ENCODE peak calls at places on chromosomes 13 and 19, in ten cellular contexts. V is left kidney, F is natural killer cell, N is left colon, A is BJ, B is SW480, R is EH, L is A549, S is cerebellar cortex, H is T-helper 1 cell. Q is an unnamed sample.
A peak's percentile ranks its signal among the peaks of the same experiment; 100 is the strongest.

GRCh38 chr13:107289540-107289939 is 721.6 kb upstream of the ARGLU1 start:
- DNase-seq in N (no peak), F (no peak), B (no peak), R (no peak), H (no peak), L (no peak), V (no peak), A (no peak), S (no peak), Q (no peak)

GRCh38 chr19:18464646-18465045 is 26.7 kb upstream of the ISYNA1 start:
- DNase-seq in V (peak; percentile 32), N (peak; percentile 87), L (no peak), F (no peak), S (peak; percentile 88), B (no peak), A (no peak), H (no peak), R (peak; percentile 93), Q (no peak)

GRCh38 chr13:66344770-66345367 is 885.3 kb downstream of the PCDH9 start:
- DNase-seq in F (no peak), L (no peak), N (no peak), B (no peak), S (no peak), R (no peak), V (peak; percentile 77), H (no peak), A (no peak), Q (no peak)

GRCh38 chr19:35742121-35742724 is at the start of gene IGFLR1:
- DNase-seq in S (no peak), H (peak; percentile 59), L (no peak), V (no peak), A (no peak), N (no peak), B (no peak), R (no peak), F (peak; percentile 46), Q (no peak)

GRCh38 chr19:55638864-55639359 is 1.9 kb upstream of the ZNF580 start:
- DNase-seq in H (peak; percentile 48), B (peak; percentile 67), A (no peak), N (no peak), V (peak; percentile 68), R (peak; percentile 43), L (peak; percentile 67), S (no peak), F (no peak), Q (no peak)

GRCh38 chr13:27338816-27339215 is 68.2 kb downstream of the RASL11A start:
- DNase-seq in S (peak; percentile 24), L (no peak), N (no peak), B (no peak), A (no peak), R (peak; percentile 23), F (no peak), V (peak; percentile 53), H (no peak), Q (no peak)

GRCh38 chr13:49021953-49022352 is 46.2 kb downstream of the FNDC3A start:
- DNase-seq in V (no peak), A (no peak), H (no peak), F (no peak), S (no peak), B (no peak), N (no peak), R (no peak), L (no peak), Q (no peak)

GRCh38 chr13:23825179-23825578 is 64.0 kb downstream of the MIPEP start:
- DNase-seq in B (no peak), N (no peak), L (no peak), H (no peak), S (no peak), A (no peak), V (no peak), R (peak; percentile 35), F (no peak), Q (no peak)

GRCh38 chr13:24693862-24694471 is 13.8 kb downstream of the ATP12A start:
- DNase-seq in R (peak; percentile 57), N (no peak), H (peak; percentile 24), V (peak; percentile 90), B (peak; percentile 78), S (peak; percentile 63), F (no peak), A (no peak), L (peak; percentile 70), Q (no peak)

GRCh38 chr13:77398825-77399620 is 72.1 kb upstream of the MYCBP2 start:
- DNase-seq in F (no peak), N (no peak), V (no peak), L (no peak), H (no peak), A (no peak), B (no peak), S (no peak), R (no peak), Q (no peak)

GRCh38 chr13:42048625-42049453 is at the start of gene DGKH:
- DNase-seq in H (peak; percentile 63), N (peak; percentile 88), R (peak; percentile 82), L (peak; percentile 61), B (peak; percentile 73), S (peak; percentile 62), V (peak; percentile 87), A (no peak), F (no peak), Q (peak; percentile 84)

GRCh38 chr19:35090795-35091214 is 24.8 kb upstream of the FXYD3 start:
- DNase-seq in B (no peak), L (no peak), R (no peak), S (no peak), N (no peak), H (no peak), F (no peak), A (no peak), V (peak; percentile 87), Q (no peak)

GRCh38 chr19:16244091-16244490 is 46.4 kb downstream of the AP1M1 start:
- DNase-seq in A (peak; percentile 26), L (no peak), F (no peak), N (no peak), R (peak; percentile 58), S (no peak), V (no peak), B (no peak), H (no peak), Q (peak; percentile 52)

GRCh38 chr19:52410276-52410675 is 12.6 kb downstream of the ZNF528 start:
- DNase-seq in R (no peak), H (no peak), A (no peak), B (no peak), V (no peak), S (no peak), F (no peak), L (no peak), N (no peak), Q (no peak)

GRCh38 chr13:89923731-89924130 is 1423.8 kb upstream of the MIR17HG start:
- DNase-seq in V (no peak), S (no peak), B (no peak), R (no peak), N (no peak), A (no peak), F (no peak), L (no peak), H (no peak), Q (peak; percentile 12)

GRCh38 chr19:17947815-17948473 is 15.1 kb downstream of the CCDC124 start:
- DNase-seq in V (peak; percentile 99), N (peak; percentile 87), B (peak; percentile 91), F (peak; percentile 96), R (peak; percentile 93), L (peak; percentile 85), A (peak; percentile 50), H (peak; percentile 90), S (peak; percentile 88), Q (peak; percentile 89)

GRCh38 chr19:2552859-2553258 is 76.9 kb downstream of the GADD45B start:
- DNase-seq in A (no peak), R (peak; percentile 61), S (peak; percentile 36), L (no peak), N (no peak), B (no peak), H (peak; percentile 44), V (no peak), F (no peak), Q (peak; percentile 47)

GRCh38 chr13:33978653-33979052 is 160.7 kb downstream of the RFC3 start:
- DNase-seq in F (no peak), S (no peak), B (no peak), A (no peak), N (no peak), V (no peak), L (no peak), R (no peak), H (no peak), Q (no peak)

GRCh38 chr13:111602874-111603273 is 282.4 kb downstream of the TEX29 start:
- DNase-seq in L (no peak), F (no peak), N (no peak), B (no peak), R (no peak), H (no peak), S (no peak), V (no peak), A (no peak), Q (peak; percentile 43)

GRCh38 chr13:113981201-113981605 is 7.3 kb upstream of the C13orf46 start:
- DNase-seq in L (peak; percentile 9), H (no peak), V (no peak), S (peak; percentile 46), A (no peak), F (no peak), B (peak; percentile 53), R (no peak), N (peak; percentile 95), Q (peak; percentile 50)

GRCh38 chr19:12967907-12968306 is 1.5 kb upstream of the DAND5 start:
- DNase-seq in F (no peak), S (no peak), B (no peak), H (no peak), N (no peak), L (no peak), R (no peak), V (no peak), A (no peak), Q (no peak)

GRCh38 chr13:79056706-79057105 is 349.3 kb downstream of the RBM26 start:
- DNase-seq in S (no peak), B (no peak), R (no peak), A (no peak), L (no peak), V (no peak), N (no peak), F (no peak), H (no peak), Q (no peak)

GRCh38 chr19:16677060-16677459 is 16.1 kb downstream of the TMEM38A start:
- DNase-seq in V (no peak), N (no peak), B (no peak), A (no peak), H (no peak), L (no peak), R (no peak), F (no peak), S (no peak), Q (no peak)

GRCh38 chr13:102400619-102401125 is 1.2 kb downstream of the FGF14 start:
- DNase-seq in R (no peak), B (no peak), V (peak; percentile 62), H (no peak), L (no peak), S (peak; percentile 67), N (no peak), A (no peak), F (no peak), Q (no peak)

GRCh38 chr19:19480688-19481087 is 34.7 kb downstream of the TSSK6 start:
- DNase-seq in A (no peak), N (no peak), S (no peak), V (no peak), B (no peak), F (no peak), H (no peak), L (no peak), R (no peak), Q (no peak)

GRCh38 chr13:45242070-45242469 is 41.2 kb upstream of the KCTD4 start:
- DNase-seq in F (no peak), S (peak; percentile 45), B (no peak), N (peak; percentile 51), A (no peak), R (peak; percentile 51), V (no peak), H (no peak), L (no peak), Q (no peak)

GRCh38 chr19:49331616-49332055 is 3.6 kb upstream of the CD37 start:
- DNase-seq in V (peak; percentile 89), A (no peak), F (no peak), S (peak; percentile 67), H (peak; percentile 55), L (peak; percentile 60), N (no peak), R (peak; percentile 69), B (peak; percentile 74), Q (no peak)

GRCh38 chr19:42066075-42066754 is 3.8 kb downstream of the GRIK5 start:
- DNase-seq in R (peak; percentile 53), V (peak; percentile 63), L (no peak), B (peak; percentile 76), H (no peak), N (no peak), S (peak; percentile 72), F (no peak), A (no peak), Q (no peak)